ENCODE peak calls at places on chromosome 22, in five cellular contexts. B is mucosa of gallbladder, P is fibroblast of pulmonary artery, R is kidney, E is body of pancreas. Q is an unnamed sample.

GRCh38 chr22:43862074-43862881 is at the start of gene SULT4A1:
- DNase-seq in B (no peak), P (peak; percentile 62), R (peak; percentile 59), E (peak; percentile 13), Q (peak; percentile 60)

GRCh38 chr22:25942126-25942988 is 200.4 kb downstream of the MYO18B start:
- DNase-seq in B (no peak), P (no peak), R (no peak), E (no peak), Q (no peak)

GRCh38 chr22:45867118-45867905 is 109.7 kb downstream of the WNT7B start:
- DNase-seq in B (peak; percentile 9), P (peak; percentile 29), R (peak; percentile 73), E (peak; percentile 35), Q (peak; percentile 70)

GRCh38 chr22:38505595-38506117 is 455 bp downstream of the DDX17 start:
- DNase-seq in B (peak; percentile 65), P (peak; percentile 62), R (peak; percentile 92), E (peak; percentile 85), Q (peak; percentile 91)

GRCh38 chr22:34105461-34106062 is 185.3 kb upstream of the LARGE1 start:
- DNase-seq in B (peak; percentile 56), P (no peak), R (peak; percentile 75), E (peak; percentile 60), Q (peak; percentile 72)

GRCh38 chr22:40714514-40714966 is 35.3 kb downstream of the MCHR1 start:
- DNase-seq in B (no peak), P (peak; percentile 40), R (no peak), E (no peak), Q (no peak)

GRCh38 chr22:47601666-47602065 is 839.2 kb downstream of the TBC1D22A start:
- DNase-seq in B (no peak), P (no peak), R (no peak), E (no peak), Q (no peak)

GRCh38 chr22:27835446-27835845 is 33.9 kb upstream of the MN1 start:
- DNase-seq in B (no peak), P (no peak), R (no peak), E (no peak), Q (no peak)

GRCh38 chr22:19903031-19903430 is 38.5 kb upstream of the COMT start:
- DNase-seq in B (no peak), P (no peak), R (no peak), E (no peak), Q (no peak)

GRCh38 chr22:46607483-46608114 is 12.6 kb upstream of the GRAMD4 start:
- DNase-seq in B (no peak), P (no peak), R (peak; percentile 59), E (no peak), Q (no peak)

GRCh38 chr22:37636186-37636948 is 3.1 kb upstream of the SH3BP1 start:
- DNase-seq in B (no peak), P (peak; percentile 68), R (no peak), E (no peak), Q (no peak)

GRCh38 chr22:45584121-45584570 is 81.5 kb downstream of the FBLN1 start:
- DNase-seq in B (no peak), P (peak; percentile 6), R (peak; percentile 36), E (no peak), Q (no peak)

GRCh38 chr22:45285431-45286058 is 796 bp downstream of the UPK3A start:
- DNase-seq in B (no peak), P (no peak), R (no peak), E (no peak), Q (no peak)

GRCh38 chr22:32396746-32397145 is 15.3 kb downstream of the RTCB start:
- DNase-seq in B (peak; percentile 23), P (peak; percentile 14), R (no peak), E (no peak), Q (peak; percentile 73)

GRCh38 chr22:41857160-41857859 is 24.4 kb downstream of the SREBF2 start:
- DNase-seq in B (no peak), P (peak; percentile 72), R (no peak), E (peak; percentile 31), Q (no peak)